ENCODE peak calls at places on chromosomes 13 and 19, in four cellular contexts. S is D721Med; G is CD8-positive, alpha-beta T cell; J is RWPE1. E is an unnamed sample.

GRCh38 chr19:41637484-41637883 is 10.6 kb upstream of the CEACAM4 start:
- DNase-seq in S (no peak), G (no peak), J (no peak), E (no peak)

GRCh38 chr13:71625694-71626093 is 241.3 kb downstream of the DACH1 start:
- DNase-seq in S (no peak), G (no peak), J (no peak), E (no peak)

GRCh38 chr19:5585461-5586299 is 17.9 kb upstream of the TINCR start:
- DNase-seq in S (no peak), G (peak), J (no peak), E (no peak)

GRCh38 chr19:35134601-35135091 is at the start of gene LGI4:
- DNase-seq in S (no peak), G (no peak), J (no peak), E (no peak)

GRCh38 chr19:49570997-49571676 is 9.2 kb downstream of the NOSIP start:
- DNase-seq in S (no peak), G (peak), J (no peak), E (no peak)

GRCh38 chr19:3899531-3900294 is 19.2 kb downstream of the ATCAY start:
- DNase-seq in S (no peak), G (no peak), J (no peak), E (peak)

GRCh38 chr19:31980851-31981250 is 364.6 kb upstream of the ZNF507 start:
- DNase-seq in S (no peak), G (no peak), J (no peak), E (no peak)

GRCh38 chr13:80000679-80001509 is 340.0 kb downstream of the SPRY2 start:
- DNase-seq in S (no peak), G (no peak), J (no peak), E (no peak)

GRCh38 chr13:80524447-80525215 is 183.7 kb upstream of the SPRY2 start:
- DNase-seq in S (no peak), G (no peak), J (peak), E (no peak)

GRCh38 chr19:47446534-47447469 is 24.9 kb downstream of the SLC8A2 start:
- DNase-seq in S (no peak), G (no peak), J (peak), E (no peak)

GRCh38 chr13:64855506-64855905 is 2374.6 kb downstream of the PCDH9 start:
- DNase-seq in S (no peak), G (no peak), J (no peak), E (no peak)
- TF ChIP-seq CTCF in S (no peak), G (no peak), J (no peak), E (no peak)

DNA sequence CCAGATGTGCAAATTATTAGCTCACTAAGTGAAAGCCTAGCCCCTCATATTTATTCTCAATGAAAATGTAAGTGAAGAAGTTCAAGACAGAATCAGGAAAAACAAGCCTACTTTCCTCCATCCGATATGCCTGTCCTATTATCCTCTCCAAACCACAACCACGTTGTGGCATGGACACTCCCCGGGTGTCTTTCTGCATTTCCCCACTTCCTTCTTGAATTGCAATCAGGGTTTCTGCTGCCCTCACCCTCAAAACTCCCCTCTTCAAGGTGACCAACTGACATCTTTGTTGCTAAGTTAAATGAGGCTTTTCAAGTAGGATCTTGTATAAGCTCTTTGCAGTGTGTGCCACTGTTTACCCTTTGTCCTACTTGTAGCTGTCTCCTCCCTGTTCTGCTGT is 11.8 kb downstream of the SLC25A30 start:
- DNase-seq in S (no peak), G (no peak), J (no peak), E (no peak)
- TF ChIP-seq CTCF in S (no peak), G (no peak), J (no peak), E (no peak)

GRCh38 chr19:18776288-18776594 is 14.9 kb downstream of the COMP start:
- DNase-seq in S (no peak), G (no peak), J (peak), E (no peak)
- TF ChIP-seq CTCF in S (peak), G (no peak), J (peak), E (no peak)

GRCh38 chr13:36966404-36966803 is 32.7 kb downstream of the ALG5 start:
- DNase-seq in S (no peak), G (no peak), J (no peak), E (no peak)
- TF ChIP-seq CTCF in S (no peak), G (no peak), J (no peak), E (no peak)

GRCh38 chr13:27794921-27795717 is 2.8 kb downstream of the GSX1 start:
- DNase-seq in S (no peak), G (no peak), J (no peak), E (no peak)

GRCh38 chr13:27794075-27794691 is 1.9 kb downstream of the GSX1 start:
- DNase-seq in S (no peak), G (no peak), J (no peak), E (no peak)

GRCh38 chr13:27795718-27796019 is 3.4 kb downstream of the GSX1 start:
- DNase-seq in S (no peak), G (no peak), J (no peak), E (no peak)

GRCh38 chr13:27796544-27797227 is 4.4 kb downstream of the GSX1 start:
- DNase-seq in S (no peak), G (no peak), J (no peak), E (no peak)

GRCh38 chr13:27797228-27797624 is 4.9 kb downstream of the GSX1 start:
- DNase-seq in S (no peak), G (no peak), J (peak), E (no peak)
- TF ChIP-seq CTCF in S (no peak), G (no peak), J (no peak), E (no peak)

GRCh38 chr13:75800545-75800944 is 164.4 kb downstream of the LMO7 start:
- DNase-seq in S (no peak), G (no peak), J (no peak), E (no peak)
- TF ChIP-seq CTCF in S (peak), G (no peak), J (no peak), E (no peak)

DNA sequence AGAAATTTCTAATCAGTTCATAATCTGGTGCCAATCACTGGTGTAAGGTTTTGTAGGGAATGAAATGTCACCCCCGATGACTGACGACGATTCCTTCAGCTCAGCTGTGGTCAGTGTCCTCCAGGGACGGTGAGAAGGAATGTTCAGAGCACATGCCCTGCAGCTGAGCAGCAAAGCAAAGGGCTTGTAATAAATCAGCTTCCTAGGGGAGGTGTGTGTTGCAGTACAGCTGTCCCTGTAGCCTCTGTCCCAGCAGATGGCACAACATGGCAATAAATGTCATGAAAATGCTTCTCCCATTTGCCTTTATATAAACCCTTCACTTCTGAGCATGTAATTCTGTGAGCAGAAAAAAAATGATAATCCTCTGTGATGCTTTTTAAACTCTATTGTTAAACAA is 102.4 kb downstream of the FAM216B start:
- DNase-seq in S (no peak), G (no peak), J (no peak), E (no peak)
- TF ChIP-seq CTCF in S (peak), G (no peak), J (peak), E (no peak)

GRCh38 chr19:13847033-13847899 is 29.7 kb upstream of the NANOS3 start:
- DNase-seq in S (no peak), G (peak), J (peak), E (peak)
- TF ChIP-seq CTCF in S (no peak), G (no peak), J (no peak), E (no peak)